ENCODE peak calls at places on chromosomes 11 and 22, in nine cellular contexts. Q is CD8-positive, alpha-beta memory T cell; U is neuronal stem cell; H is HepG2; P is esophagus squamous epithelium; F is SJSA1; G is vagina; D is suprapubic skin; V is heart right ventricle. C is an unnamed sample. For H3K4me1, the result is how much of the 10 kb centered on the place peaks cover.

GRCh38 chr11:67357831-67358555 is 4.6 kb upstream of the POLD4 start:
- DNase-seq in F (no peak), V (no peak), P (no peak), D (no peak), G (no peak), U (no peak), H (no peak), Q (no peak), C (no peak)

GRCh38 chr11:79304599-79305212 is 136.1 kb downstream of the TENM4 start:
- DNase-seq in P (no peak), G (no peak), F (no peak), V (no peak), U (no peak), Q (no peak), D (no peak), H (no peak), C (no peak)

GRCh38 chr22:29346659-29347058 is 31.2 kb upstream of the RASL10A start:
- DNase-seq in G (no peak), D (no peak), Q (no peak), V (no peak), H (no peak), P (no peak), F (no peak), U (no peak), C (peak)

GRCh38 chr11:134702827-134703226 is 290.8 kb upstream of the B3GAT1 start:
- DNase-seq in H (no peak), D (no peak), F (no peak), G (no peak), Q (no peak), P (no peak), U (no peak), V (no peak), C (no peak)

GRCh38 chr22:29145321-29146072 is 60.2 kb upstream of the EMID1 start:
- DNase-seq in D (peak), F (peak), P (no peak), Q (no peak), V (no peak), U (no peak), G (peak), H (no peak), C (peak)

GRCh38 chr11:69365567-69365966 is 71.6 kb downstream of the MYEOV start:
- DNase-seq in G (no peak), U (no peak), H (no peak), F (peak), P (no peak), V (no peak), D (no peak), Q (no peak), C (no peak)

GRCh38 chr22:28243539-28243938 is 324.5 kb upstream of the PITPNB start:
- DNase-seq in P (no peak), D (no peak), U (no peak), V (no peak), H (no peak), F (no peak), Q (no peak), G (no peak), C (no peak)

GRCh38 chr22:22720724-22721261 is 76.4 kb downstream of the GGTLC2 start:
- DNase-seq in Q (no peak), P (no peak), H (no peak), F (no peak), D (no peak), G (no peak), V (no peak), U (no peak), C (no peak)

GRCh38 chr11:47106839-47107520 is 69.7 kb downstream of the ARFGAP2 start:
- DNase-seq in Q (no peak), H (no peak), U (no peak), F (no peak), P (no peak), G (no peak), D (no peak), V (no peak), C (no peak)

DNA sequence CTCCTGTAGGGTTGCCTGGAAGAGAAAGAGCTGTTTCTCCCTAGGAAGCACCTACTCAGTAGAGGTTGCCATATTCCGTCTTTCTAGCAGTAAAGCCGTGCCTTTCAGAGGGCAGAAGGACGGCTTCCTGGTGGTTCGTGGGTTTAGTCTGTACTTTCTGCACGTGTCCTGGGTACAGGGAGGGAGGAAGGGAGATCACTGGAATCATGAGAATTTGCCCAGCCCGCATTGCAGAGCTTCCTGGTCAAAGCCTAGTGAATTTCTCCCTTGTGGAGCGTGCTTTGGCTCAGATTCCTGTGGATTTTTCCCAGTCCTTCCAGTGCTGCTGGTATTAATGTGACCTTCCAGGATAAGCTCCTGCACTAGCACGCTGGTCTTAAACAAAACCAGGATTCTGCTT is 44.9 kb downstream of the GRAMD1B start:
- DNase-seq in G (no peak), P (no peak), H (no peak), D (no peak), U (no peak), Q (no peak), V (no peak), F (no peak), C (no peak)
- H3K27ac ChIP-seq in G (no peak), P (peak), H (no peak), D (no peak), U (no peak), Q (no peak), V (peak), F (no peak), C (no peak)

DNA sequence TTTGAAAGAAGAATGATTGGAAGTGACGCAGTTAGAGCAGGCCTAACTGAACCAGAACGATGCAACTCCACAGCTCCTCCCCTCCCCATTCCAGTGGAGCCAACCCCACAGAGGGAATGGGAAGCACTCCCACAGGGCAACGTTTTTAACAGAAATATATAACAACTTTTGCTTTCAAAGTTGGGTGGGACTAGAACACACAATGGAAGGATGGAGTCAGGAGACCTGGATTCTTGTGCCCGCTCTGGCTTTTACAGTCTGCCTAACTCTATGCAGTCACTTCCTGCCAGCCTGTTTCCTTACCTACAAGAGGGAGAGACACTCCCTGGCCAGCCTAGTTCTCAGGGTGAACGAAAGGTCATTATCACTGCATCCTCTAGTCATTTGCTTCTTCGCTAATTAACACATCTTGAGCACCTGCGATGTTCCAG is 75.5 kb downstream of the PACSIN2 start:
- DNase-seq in U (no peak), G (no peak), H (no peak), V (no peak), P (no peak), D (peak), Q (no peak), F (peak), C (no peak)
- H3K4me1 ChIP-seq in U (under half), G (half or more), H (half or more), V (half or more), P (half or more), D (half or more), Q (under half), F (half or more), C (under half)

DNA sequence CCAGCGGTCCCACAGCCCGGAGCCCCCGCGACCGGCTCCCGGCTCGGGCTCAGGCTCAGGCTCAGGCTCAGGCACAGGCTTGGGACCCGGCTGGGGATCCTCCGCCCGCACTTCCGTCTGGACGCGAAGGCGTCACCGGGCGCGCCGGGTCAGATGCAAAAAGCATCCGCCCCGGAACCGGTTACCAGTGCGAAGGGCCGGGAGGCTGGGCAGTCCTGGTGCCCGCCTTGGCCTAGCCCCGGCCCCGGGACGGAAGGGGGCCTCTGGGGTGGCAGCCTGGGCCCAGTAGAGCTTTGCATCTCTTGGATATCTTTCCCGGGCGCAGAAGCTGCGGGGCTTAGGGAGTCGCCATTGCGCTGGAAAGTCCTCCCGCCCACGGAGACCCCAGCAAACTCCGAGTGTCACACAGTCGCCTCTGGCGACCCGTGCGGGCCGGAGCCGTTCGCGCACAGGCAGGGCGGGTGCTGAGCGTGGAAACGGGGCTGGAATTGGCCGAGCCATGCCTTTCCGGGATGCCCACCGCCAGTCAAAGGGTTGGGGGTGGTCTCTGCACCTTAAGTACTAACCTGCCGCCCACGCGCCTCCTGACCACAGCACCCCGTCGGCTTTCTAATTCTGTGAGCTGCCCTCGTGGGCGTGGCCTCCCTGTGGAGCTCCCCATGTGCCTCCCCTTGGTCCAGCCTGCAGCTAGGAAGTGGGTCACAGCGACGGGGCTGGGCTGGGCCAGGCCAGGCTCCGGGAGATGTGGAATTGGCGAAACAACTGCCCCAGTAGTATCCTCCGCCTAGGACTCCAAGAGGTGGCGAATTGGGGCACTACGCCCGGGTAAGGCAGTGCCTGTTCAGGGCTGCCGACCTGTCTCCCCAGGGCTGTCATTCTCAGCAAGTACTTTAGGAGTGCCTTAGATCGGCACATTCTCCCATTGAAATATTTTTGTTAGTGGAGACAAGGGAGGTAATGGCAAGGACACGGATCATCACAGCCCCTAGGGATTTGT is at the start of gene TMEM9B:
- DNase-seq in G (no peak), Q (peak), D (peak), F (peak), V (peak), U (peak), H (peak), P (peak), C (peak)
- H3K27ac ChIP-seq in G (peak), Q (peak), D (peak), F (peak), V (peak), U (peak), H (peak), P (peak), C (peak)

GRCh38 chr11:114219559-114220349 is 76.4 kb upstream of the NNMT start:
- DNase-seq in V (no peak), H (no peak), U (peak), G (no peak), P (no peak), F (no peak), Q (no peak), D (no peak), C (no peak)

GRCh38 chr11:114215871-114216803 is 80.1 kb upstream of the NNMT start:
- DNase-seq in P (no peak), D (no peak), U (no peak), G (no peak), V (no peak), F (no peak), H (no peak), Q (no peak), C (no peak)

GRCh38 chr11:114215428-114215827 is 80.8 kb upstream of the NNMT start:
- DNase-seq in D (no peak), H (no peak), V (no peak), G (no peak), F (no peak), P (no peak), U (no peak), Q (no peak), C (no peak)

GRCh38 chr11:114218508-114218907 is 77.7 kb upstream of the NNMT start:
- DNase-seq in U (no peak), V (no peak), G (no peak), P (no peak), F (no peak), Q (no peak), H (no peak), D (no peak), C (no peak)

DNA sequence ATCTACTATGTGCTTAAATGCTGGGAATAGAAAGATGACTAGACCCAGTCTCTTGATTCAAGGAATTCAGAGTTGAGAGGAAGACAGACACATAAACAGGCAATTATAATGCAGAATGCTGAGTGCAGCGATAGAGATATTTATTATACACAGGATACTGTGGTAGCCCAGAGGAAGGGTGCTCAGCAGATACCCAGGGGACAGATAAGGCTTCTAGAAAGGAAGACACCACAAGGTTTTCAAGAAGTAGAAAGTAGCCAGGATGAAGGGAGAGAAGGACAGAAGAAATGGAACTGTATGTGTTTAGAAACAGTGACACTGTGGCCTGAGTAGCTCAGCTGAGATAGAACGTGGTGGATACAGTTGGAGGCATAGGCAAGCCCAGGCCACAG is 79.4 kb upstream of the NNMT start:
- DNase-seq in V (no peak), Q (no peak), U (no peak), P (no peak), D (no peak), H (no peak), F (no peak), G (no peak), C (no peak)
- H3K4me1 ChIP-seq in V (half or more), Q (under half), U (half or more), P (under half), D (under half), H (under half), F (under half), G (half or more), C (under half)

GRCh38 chr11:75186999-75187398 is 36.1 kb downstream of the SLCO2B1 start:
- DNase-seq in G (no peak), U (no peak), V (no peak), Q (no peak), F (no peak), D (no peak), P (no peak), H (no peak), C (no peak)

GRCh38 chr11:75185866-75186265 is 35.0 kb downstream of the SLCO2B1 start:
- DNase-seq in G (no peak), P (no peak), D (no peak), H (no peak), U (no peak), F (no peak), V (no peak), Q (no peak), C (no peak)

GRCh38 chr11:75182652-75183051 is 31.7 kb downstream of the SLCO2B1 start:
- DNase-seq in D (no peak), P (no peak), V (no peak), F (no peak), U (no peak), Q (no peak), H (no peak), G (no peak), C (no peak)

GRCh38 chr11:75184051-75184450 is 33.1 kb downstream of the SLCO2B1 start:
- DNase-seq in G (no peak), F (no peak), Q (no peak), P (no peak), H (no peak), V (no peak), U (no peak), D (no peak), C (no peak)

GRCh38 chr11:75184757-75185156 is 33.9 kb downstream of the SLCO2B1 start:
- DNase-seq in P (no peak), F (no peak), D (no peak), H (no peak), V (no peak), Q (no peak), U (no peak), G (no peak), C (no peak)
- H3K27ac ChIP-seq in P (no peak), F (no peak), D (no peak), H (peak), V (no peak), Q (no peak), U (no peak), G (no peak), C (no peak)

GRCh38 chr11:12434255-12434654 is 56.9 kb downstream of the PARVA start:
- DNase-seq in G (no peak), Q (no peak), V (no peak), D (no peak), U (no peak), P (no peak), H (no peak), F (no peak), C (no peak)
- H3K4me1 ChIP-seq in G (half or more), Q (under half), V (half or more), D (under half), U (under half), P (half or more), H (under half), F (half or more), C (under half)

GRCh38 chr11:5622802-5623201 is 2.0 kb upstream of the TRIM34 start:
- DNase-seq in P (no peak), U (no peak), Q (no peak), H (peak), F (no peak), V (no peak), D (no peak), G (no peak), C (no peak)

GRCh38 chr11:5626191-5626590 is 1.4 kb downstream of the TRIM34 start:
- DNase-seq in Q (no peak), U (no peak), V (no peak), P (no peak), G (no peak), D (no peak), H (no peak), F (no peak), C (no peak)

GRCh38 chr11:5624489-5625278 is at the start of gene TRIM34:
- DNase-seq in D (no peak), V (no peak), G (no peak), H (no peak), U (peak), Q (peak), P (no peak), F (peak), C (peak)

GRCh38 chr11:5621580-5621979 is 3.2 kb upstream of the TRIM34 start:
- DNase-seq in U (no peak), G (no peak), D (no peak), P (no peak), H (no peak), F (no peak), Q (no peak), V (no peak), C (no peak)

GRCh38 chr11:5625281-5625680 is 480 bp downstream of the TRIM34 start:
- DNase-seq in D (no peak), F (no peak), P (no peak), G (no peak), U (no peak), V (no peak), H (no peak), Q (no peak), C (no peak)
- H3K27ac ChIP-seq in D (peak), F (no peak), P (peak), G (peak), U (no peak), V (peak), H (no peak), Q (peak), C (peak)

GRCh38 chr11:20087118-20087521 is 73.2 kb downstream of the DBX1 start:
- DNase-seq in P (no peak), F (no peak), V (no peak), Q (no peak), U (no peak), H (no peak), D (no peak), G (no peak), C (no peak)
- H3K4me1 ChIP-seq in P (under half), F (under half), V (under half), Q (under half), U (under half), H (half or more), D (under half), G (under half), C (under half)

DNA sequence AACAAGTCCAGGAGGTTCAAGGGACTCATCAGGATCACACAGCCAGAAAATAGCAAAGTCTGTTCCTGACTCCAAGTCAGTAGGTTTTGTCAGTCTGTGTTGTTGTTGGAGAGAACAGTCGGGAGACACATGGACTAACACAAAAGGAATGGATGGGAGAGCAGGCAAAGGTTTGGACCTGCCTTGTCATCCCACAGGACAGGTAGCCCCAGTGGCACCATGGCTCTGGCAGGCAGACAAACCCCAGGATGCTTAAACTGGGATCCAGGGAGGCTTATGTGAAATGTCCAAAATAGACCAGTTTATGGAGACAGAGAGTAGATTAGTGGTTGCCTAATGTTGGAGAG is 201.6 kb upstream of the NAV2 start:
- DNase-seq in Q (no peak), F (no peak), P (no peak), H (no peak), G (no peak), D (no peak), V (no peak), U (no peak), C (no peak)
- H3K27ac ChIP-seq in Q (no peak), F (no peak), P (peak), H (no peak), G (no peak), D (no peak), V (no peak), U (no peak), C (no peak)